ENCODE peak calls at places on chromosomes 4 and X, in four cellular contexts. J is HepG2, U is GM12878, I is K562. D is an unnamed sample.

GRCh38 chr4:58553031-58553430 is 1442.8 kb upstream of the IGFBP7 start:
- DNase-seq in J (no peak), U (no peak), I (no peak), D (no peak)

GRCh38 chr4:121358473-121358872 is 22.3 kb downstream of the QRFPR start:
- DNase-seq in J (no peak), U (no peak), I (no peak), D (no peak)

GRCh38 chrX:118116308-118117068 is at the start of gene KLHL13:
- DNase-seq in J (no peak), U (no peak), I (peak; percentile 78), D (peak; percentile 71)

GRCh38 chr4:63315651-63316050 is 1093.6 kb downstream of the TECRL start:
- DNase-seq in J (no peak), U (no peak), I (no peak), D (no peak)

GRCh38 chrX:151981129-151981528 is 6.7 kb upstream of the GABRE start:
- DNase-seq in J (no peak), U (no peak), I (no peak), D (no peak)

GRCh38 chr4:89283226-89283974 is 24.2 kb downstream of the GPRIN3 start:
- DNase-seq in J (peak; percentile 8), U (no peak), I (no peak), D (no peak)

GRCh38 chr4:127698789-127699200 is 31.4 kb upstream of the SLC25A31 start:
- DNase-seq in J (no peak), U (peak; percentile 83), I (no peak), D (no peak)

GRCh38 chr4:128335541-128335940 is 47.9 kb upstream of the PGRMC2 start:
- DNase-seq in J (no peak), U (no peak), I (no peak), D (no peak)

GRCh38 chr4:48970471-48970921 is 15.6 kb upstream of the CWH43 start:
- DNase-seq in J (no peak), U (no peak), I (no peak), D (no peak)

DNA sequence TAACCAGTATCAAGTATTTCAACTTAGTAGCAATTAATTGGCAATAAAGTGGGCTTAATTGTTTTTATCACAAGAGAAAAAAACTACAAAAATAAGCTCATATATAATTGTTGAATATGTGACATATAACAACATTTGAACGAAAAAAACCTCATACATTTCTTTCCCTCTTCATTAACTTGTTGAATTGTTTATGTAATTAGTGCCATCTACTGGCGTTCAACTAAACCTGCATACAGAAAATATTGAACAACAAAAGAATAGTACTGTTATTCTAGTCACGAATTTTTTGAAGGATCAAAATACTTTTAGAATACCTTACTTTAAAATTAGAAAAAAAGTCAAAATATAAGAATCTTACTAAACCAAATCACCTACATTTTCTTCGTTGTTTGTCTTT is 586.5 kb upstream of the FTHL17 start:
- DNase-seq in J (peak; percentile 1), U (no peak), I (peak; percentile 8), D (peak; percentile 8)
- TF ChIP-seq FOXM1 in J (no peak), U (no peak), I (no peak), D (no peak)

GRCh38 chrX:65971151-65971550 is 68.7 kb downstream of the VSIG4 start:
- DNase-seq in J (no peak), U (no peak), I (no peak), D (no peak)
- TF ChIP-seq SP1 in J (no peak), U (no peak), I (no peak), D (no peak)

GRCh38 chrX:130523460-130524394 is 121.9 kb downstream of the RBMX2 start:
- DNase-seq in J (no peak), U (no peak), I (peak; percentile 77), D (peak; percentile 68)
- TF ChIP-seq FOXK2 in J (no peak), U (no peak), I (no peak), D (no peak)

GRCh38 chr4:25111648-25112196 is 48.5 kb downstream of the SEPSECS start:
- DNase-seq in J (no peak), U (no peak), I (no peak), D (no peak)

GRCh38 chr4:25118096-25118495 is 42.2 kb downstream of the SEPSECS start:
- DNase-seq in J (no peak), U (no peak), I (no peak), D (no peak)

GRCh38 chr4:25113915-25114904 is 46.0 kb downstream of the SEPSECS start:
- DNase-seq in J (no peak), U (no peak), I (no peak), D (no peak)

GRCh38 chr4:25112349-25113008 is 47.8 kb downstream of the SEPSECS start:
- DNase-seq in J (no peak), U (no peak), I (peak; percentile 18), D (no peak)

GRCh38 chr4:25117274-25117673 is 43.0 kb downstream of the SEPSECS start:
- DNase-seq in J (no peak), U (no peak), I (no peak), D (no peak)
- TF ChIP-seq FOXM1 in J (no peak), U (no peak), I (no peak), D (no peak)

GRCh38 chr4:118288097-118288496 is 64.7 kb downstream of the PRSS12 start:
- DNase-seq in J (no peak), U (no peak), I (no peak), D (no peak)
- TF ChIP-seq SP1 in J (no peak), U (no peak), I (no peak), D (no peak)

GRCh38 chr4:181569553-181569952 is 673.6 kb upstream of the TENM3 start:
- DNase-seq in J (peak; percentile 9), U (no peak), I (no peak), D (peak; percentile 23)
- TF ChIP-seq FOXK2 in J (no peak), U (no peak), I (no peak), D (no peak)